ENCODE peak calls at places on chromosomes 12 and 14, in four cellular contexts. S, J, T and L are unnamed samples. For H3K27me3, the result is how much of the 10 kb centered on the place peaks cover.

GRCh38 chr12:58408516-58408915 is 467.1 kb downstream of the ATP23 start:
- DNase-seq in S (no peak), J (no peak), T (no peak), L (no peak)

GRCh38 chr14:74583689-74584434 is 28.2 kb downstream of the LTBP2 start:
- DNase-seq in S (no peak), J (no peak), T (no peak), L (peak)

GRCh38 chr14:59265808-59266207 is 77.3 kb downstream of the DAAM1 start:
- DNase-seq in S (no peak), J (no peak), T (no peak), L (no peak)

GRCh38 chr12:91885851-91886250 is 259.8 kb downstream of the BTG1 start:
- DNase-seq in S (no peak), J (no peak), T (no peak), L (no peak)

GRCh38 chr14:51643137-51643536 is 8.6 kb upstream of the FRMD6 start:
- DNase-seq in S (no peak), J (no peak), T (no peak), L (no peak)

GRCh38 chr12:57591567-57592325 is 754 bp downstream of the PIP4K2C start:
- DNase-seq in S (no peak), J (no peak), T (no peak), L (no peak)

GRCh38 chr12:29544428-29545101 is 47.1 kb upstream of the OVCH1 start:
- DNase-seq in S (no peak), J (no peak), T (no peak), L (no peak)

GRCh38 chr14:64506751-64507150 is 2.2 kb downstream of the ZBTB1 start:
- DNase-seq in S (no peak), J (no peak), T (no peak), L (no peak)

DNA sequence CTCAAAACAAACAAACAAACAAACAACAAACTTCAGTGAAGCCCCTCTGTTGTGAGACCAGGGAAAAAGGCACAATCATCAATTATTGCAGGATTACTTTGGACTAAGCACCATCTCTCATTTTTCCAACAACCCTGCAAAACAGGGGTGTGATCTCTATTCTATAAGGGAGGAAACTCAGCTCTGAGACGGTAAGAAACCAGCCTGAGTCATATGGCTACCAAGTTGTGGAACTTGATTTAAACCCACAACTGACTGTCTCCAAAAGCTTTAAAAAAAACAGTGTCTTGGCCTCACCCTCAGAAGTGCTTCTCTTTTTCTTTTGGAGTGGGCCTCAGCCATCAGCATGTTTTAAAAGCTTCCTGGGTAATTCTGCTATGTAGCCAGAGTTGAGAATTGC is 49.8 kb downstream of the RIN3 start:
- DNase-seq in S (no peak), J (no peak), T (peak), L (no peak)
- TF ChIP-seq ZNF274 in S (no peak), J (no peak), T (no peak), L (no peak)

GRCh38 chr14:55107766-55108554 is 21.1 kb upstream of the LGALS3 start:
- DNase-seq in S (no peak), J (peak), T (no peak), L (no peak)

GRCh38 chr14:55105991-55106390 is 23.1 kb upstream of the LGALS3 start:
- DNase-seq in S (no peak), J (no peak), T (no peak), L (no peak)

GRCh38 chr14:55114720-55115119 is 14.3 kb upstream of the LGALS3 start:
- DNase-seq in S (no peak), J (peak), T (no peak), L (no peak)

GRCh38 chr14:55111122-55111705 is 17.8 kb upstream of the LGALS3 start:
- DNase-seq in S (no peak), J (no peak), T (no peak), L (no peak)

DNA sequence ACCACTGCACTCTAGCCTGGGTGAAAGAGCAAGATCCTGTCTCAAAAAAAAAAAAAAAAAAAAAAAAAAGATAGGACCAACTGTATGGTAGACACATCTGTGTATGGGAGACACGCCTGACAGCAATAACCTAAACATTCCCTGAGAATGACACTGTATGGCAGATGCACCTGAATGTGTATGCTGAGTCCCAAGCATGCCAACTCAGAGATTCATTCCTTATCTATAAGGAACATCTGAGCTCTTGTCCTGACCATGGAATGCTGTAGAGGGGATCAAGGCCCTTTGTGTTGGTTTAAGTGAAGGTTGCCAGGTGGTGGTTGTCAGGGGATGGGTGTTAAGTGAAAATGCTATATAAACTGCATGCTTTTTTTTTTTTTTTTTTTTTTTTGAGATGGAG is 19.2 kb upstream of the LGALS3 start:
- DNase-seq in S (no peak), J (peak), T (no peak), L (no peak)
- TF ChIP-seq SUZ12 in S (no peak), J (no peak), T (no peak), L (no peak)

GRCh38 chr12:122086088-122086487 is 7.5 kb downstream of the MLXIP start:
- DNase-seq in S (no peak), J (no peak), T (no peak), L (no peak)

GRCh38 chr12:122089080-122089479 is 10.5 kb downstream of the MLXIP start:
- DNase-seq in S (no peak), J (no peak), T (no peak), L (no peak)

GRCh38 chr12:122088181-122088810 is 9.7 kb downstream of the MLXIP start:
- DNase-seq in S (no peak), J (no peak), T (no peak), L (no peak)

GRCh38 chr12:122086641-122087285 is 8.2 kb downstream of the MLXIP start:
- DNase-seq in S (no peak), J (no peak), T (no peak), L (no peak)

GRCh38 chr12:122087431-122088180 is 9.1 kb downstream of the MLXIP start:
- DNase-seq in S (no peak), J (no peak), T (no peak), L (no peak)
- H3K27me3 ChIP-seq in S (under half), J (under half), T (under half), L (under half)

GRCh38 chr12:66144796-66145754 is 14.5 kb upstream of the LLPH start:
- DNase-seq in S (no peak), J (peak), T (no peak), L (peak)
- TF ChIP-seq ZNF274 in S (no peak), J (no peak), T (no peak), L (no peak)

DNA sequence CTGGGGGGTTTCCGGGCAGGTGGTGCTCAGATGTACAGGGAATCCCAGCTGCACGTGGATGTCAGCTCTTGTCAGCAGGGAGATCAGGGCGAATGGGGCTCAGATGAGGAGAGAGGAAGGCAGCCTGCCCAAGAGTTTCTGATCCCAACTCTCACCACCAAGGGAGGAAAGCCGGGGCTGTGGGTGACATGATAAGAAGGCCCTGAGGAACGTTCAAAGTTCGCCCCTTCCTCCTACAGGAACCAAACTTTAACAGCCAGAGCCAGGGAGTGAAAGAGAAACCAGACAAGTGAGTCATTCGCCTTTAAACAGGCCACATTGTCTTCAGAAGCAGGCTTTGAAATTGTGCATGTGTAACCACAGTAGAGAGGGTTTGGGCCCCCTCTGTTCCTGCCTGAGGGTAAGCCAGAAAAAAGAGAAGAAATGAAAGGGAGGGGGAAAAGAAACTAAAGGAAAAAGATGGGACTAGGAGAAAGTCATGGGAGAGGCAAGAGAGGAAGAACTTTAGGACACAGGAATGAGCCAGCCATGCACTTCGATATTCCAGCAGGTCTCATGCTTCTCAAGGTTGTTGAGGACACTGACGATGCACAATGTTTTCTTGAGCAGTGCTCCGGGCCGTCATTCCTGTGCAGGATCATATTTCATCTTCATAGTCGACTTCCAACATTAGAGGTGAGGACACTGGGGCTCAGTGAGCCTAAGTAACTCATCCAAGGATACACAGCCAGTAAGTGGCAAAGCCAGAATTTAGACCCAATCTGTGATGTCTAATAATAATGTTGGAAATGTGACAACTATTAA is 691.4 kb upstream of the TBX3 start:
- DNase-seq in S (no peak), J (peak), T (peak), L (peak)
- TF ChIP-seq SUZ12 in S (no peak), J (no peak), T (no peak), L (no peak)

GRCh38 chr14:60510254-60510975 is 1.5 kb downstream of the SIX6 start:
- DNase-seq in S (no peak), J (no peak), T (no peak), L (no peak)
- H3K27me3 ChIP-seq in S (half or more), J (under half), T (under half), L (half or more)

GRCh38 chr12:49973361-49973830 is 649 bp downstream of the AQP6 start:
- DNase-seq in S (no peak), J (no peak), T (no peak), L (no peak)
- TF ChIP-seq ZNF274 in S (no peak), J (no peak), T (no peak), L (no peak)

GRCh38 chr14:71438684-71439083 is 493.5 kb upstream of the RGS6 start:
- DNase-seq in S (no peak), J (no peak), T (no peak), L (no peak)

GRCh38 chr14:71442503-71442902 is 489.7 kb upstream of the RGS6 start:
- DNase-seq in S (no peak), J (no peak), T (no peak), L (no peak)

GRCh38 chr14:71437870-71438269 is 494.4 kb upstream of the RGS6 start:
- DNase-seq in S (no peak), J (no peak), T (no peak), L (no peak)

GRCh38 chr14:71441142-71441541 is 491.1 kb upstream of the RGS6 start:
- DNase-seq in S (no peak), J (no peak), T (no peak), L (no peak)

GRCh38 chr14:71439247-71439646 is 493.0 kb upstream of the RGS6 start:
- DNase-seq in S (no peak), J (no peak), T (no peak), L (no peak)
- TF ChIP-seq SUZ12 in S (no peak), J (no peak), T (no peak), L (no peak)